ENCODE peak calls at places on chromosomes 11 and 22, in six cellular contexts. S is H1, X is stomach, L is sigmoid colon, P is transverse colon, Y is HCT116. A is an unnamed sample.

GRCh38 chr22:25447689-25448434 is 116.6 kb upstream of the GRK3 start:
- DNase-seq in S (peak; percentile 53), X (peak; percentile 93), L (peak; percentile 92), P (peak; percentile 92), Y (peak; percentile 71), A (peak; percentile 91)

GRCh38 chr11:130585545-130585944 is 137.1 kb downstream of the ADAMTS15 start:
- DNase-seq in S (no peak), X (no peak), L (no peak), P (no peak), Y (no peak), A (no peak)

GRCh38 chr11:72222106-72222891 is 2.3 kb upstream of the INPPL1 start:
- DNase-seq in S (no peak), X (peak; percentile 18), L (no peak), P (no peak), Y (no peak), A (no peak)

GRCh38 chr11:78714539-78714938 is 139.9 kb upstream of the NARS2 start:
- DNase-seq in S (no peak), X (no peak), L (no peak), P (peak; percentile 9), Y (no peak), A (no peak)

GRCh38 chr11:69010964-69011623 is 2.0 kb downstream of the MRGPRF start:
- DNase-seq in S (peak; percentile 38), X (peak; percentile 81), L (peak; percentile 97), P (peak; percentile 78), Y (peak; percentile 47), A (no peak)

GRCh38 chr22:44063462-44064371 is 39.6 kb downstream of the PARVB start:
- DNase-seq in S (no peak), X (no peak), L (no peak), P (no peak), Y (no peak), A (no peak)

GRCh38 chr11:58938398-58938797 is 890 bp upstream of the GLYATL1 start:
- DNase-seq in S (no peak), X (no peak), L (no peak), P (no peak), Y (no peak), A (no peak)

GRCh38 chr22:49103314-49104052 is 724.2 kb downstream of the BRD1 start:
- DNase-seq in S (no peak), X (no peak), L (peak; percentile 41), P (no peak), Y (no peak), A (no peak)

GRCh38 chr11:119490253-119491006 is 67.5 kb upstream of the THY1 start:
- DNase-seq in S (no peak), X (no peak), L (peak; percentile 50), P (no peak), Y (no peak), A (no peak)

GRCh38 chr11:126468102-126468521 is 112.6 kb downstream of the ST3GAL4 start:
- DNase-seq in S (no peak), X (no peak), L (no peak), P (no peak), Y (no peak), A (no peak)

GRCh38 chr11:129323896-129324522 is 51.6 kb upstream of the BARX2 start:
- DNase-seq in S (no peak), X (peak; percentile 43), L (peak; percentile 71), P (peak; percentile 27), Y (no peak), A (no peak)

GRCh38 chr22:26835929-26836528 is 178.6 kb downstream of the MIAT start:
- DNase-seq in S (peak; percentile 78), X (peak; percentile 36), L (no peak), P (peak; percentile 44), Y (peak; percentile 33), A (peak; percentile 25)

GRCh38 chr11:86743223-86744118 is 56.9 kb upstream of the PRSS23 start:
- DNase-seq in S (no peak), X (peak; percentile 42), L (peak; percentile 88), P (peak; percentile 26), Y (peak; percentile 95), A (no peak)

GRCh38 chr11:125945011-125945796 is 640 bp upstream of the VSIG10L2 start:
- DNase-seq in S (no peak), X (no peak), L (no peak), P (no peak), Y (no peak), A (no peak)

DNA sequence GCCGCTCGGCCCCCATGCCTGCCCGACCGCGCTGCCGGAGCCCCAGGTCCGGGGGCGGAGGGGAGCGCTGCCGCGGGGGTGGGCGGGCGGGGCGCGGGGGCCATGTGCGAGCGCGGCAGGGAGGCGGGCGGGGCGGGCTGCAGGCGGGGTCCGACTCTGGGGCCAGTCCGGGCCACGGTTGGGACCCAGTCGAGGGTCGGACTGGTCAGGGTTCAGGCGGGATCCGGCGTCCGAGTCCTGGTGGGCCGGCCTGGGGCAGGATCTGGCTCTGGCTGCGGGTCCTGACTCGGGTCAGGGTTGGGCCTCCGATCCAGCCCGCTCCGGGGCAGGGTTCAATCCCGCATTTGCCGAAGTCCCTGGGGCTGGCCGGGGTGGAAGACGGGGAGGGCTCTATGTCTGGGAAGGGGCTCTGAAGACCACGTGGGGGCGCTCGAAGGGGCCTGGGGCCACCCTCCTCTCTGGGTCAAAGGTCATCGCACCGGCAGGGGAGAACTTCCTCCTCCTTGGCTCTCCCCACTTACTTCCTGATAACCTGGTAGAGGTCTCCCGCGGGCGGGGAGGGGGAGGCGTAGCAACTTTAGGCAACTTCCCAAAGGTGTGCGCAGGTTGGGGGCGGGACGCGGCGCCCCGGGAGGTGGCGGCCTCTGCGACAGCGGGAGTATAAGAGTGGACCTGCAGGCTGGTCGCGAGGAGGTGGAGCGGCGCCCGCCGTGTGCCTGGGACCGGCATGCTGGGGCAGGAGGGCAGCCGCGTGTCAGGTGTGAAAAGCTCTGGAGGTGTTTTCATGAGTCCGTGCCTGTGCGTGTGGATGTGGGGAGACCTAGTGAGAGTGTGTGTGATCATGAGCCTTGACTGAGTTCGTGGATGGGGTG is 603 bp downstream of the ESRRA start:
- DNase-seq in S (no peak), X (peak; percentile 89), L (peak; percentile 85), P (peak; percentile 89), Y (peak; percentile 39), A (no peak)
- TF ChIP-seq POLR2A in S (peak; percentile 37), X (no peak), L (no peak), P (peak; percentile 74), Y (peak; percentile 85), A (peak; percentile 58)

GRCh38 chr11:33135216-33135615 is 26.1 kb downstream of the CSTF3 start:
- DNase-seq in S (no peak), X (no peak), L (no peak), P (no peak), Y (no peak), A (no peak)

GRCh38 chr11:33133761-33134160 is 27.5 kb downstream of the CSTF3 start:
- DNase-seq in S (no peak), X (no peak), L (no peak), P (no peak), Y (no peak), A (no peak)

GRCh38 chr11:33128739-33129138 is 32.5 kb downstream of the CSTF3 start:
- DNase-seq in S (no peak), X (no peak), L (no peak), P (no peak), Y (no peak), A (no peak)

GRCh38 chr11:33135768-33136443 is 25.4 kb downstream of the CSTF3 start:
- DNase-seq in S (no peak), X (no peak), L (no peak), P (no peak), Y (no peak), A (no peak)

DNA sequence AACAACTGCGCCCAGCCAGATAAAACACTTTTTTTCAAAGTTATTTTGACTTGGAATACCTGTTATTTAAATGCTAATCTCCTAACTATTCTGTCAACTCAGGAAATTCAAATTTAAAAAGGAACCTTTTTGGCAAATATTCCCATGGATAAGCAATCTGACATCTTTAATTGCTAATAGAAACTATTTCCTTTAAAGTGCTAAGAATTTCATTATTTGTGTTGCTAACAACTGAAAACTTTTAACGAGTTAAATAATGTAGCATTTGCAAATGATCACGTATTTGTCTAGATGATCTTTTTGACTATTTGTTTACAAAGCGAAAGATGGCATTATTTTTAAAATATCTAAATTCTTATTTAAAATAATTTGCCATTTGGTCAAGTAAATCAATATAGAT is 28.8 kb downstream of the CSTF3 start:
- DNase-seq in S (no peak), X (no peak), L (no peak), P (no peak), Y (no peak), A (no peak)
- TF ChIP-seq POLR2AphosphoS5 in S (no peak), X (no peak), L (no peak), P (no peak), Y (no peak), A (no peak)

GRCh38 chr11:120509346-120510053 is 2.0 kb upstream of the GRIK4 start:
- DNase-seq in S (no peak), X (no peak), L (no peak), P (no peak), Y (no peak), A (no peak)
- TF ChIP-seq POLR2A in S (no peak), X (no peak), L (no peak), P (no peak), Y (no peak), A (no peak)

GRCh38 chr11:45900916-45901617 is 6.0 kb downstream of the FREY1 start:
- DNase-seq in S (no peak), X (no peak), L (peak; percentile 81), P (no peak), Y (no peak), A (no peak)

GRCh38 chr11:45899086-45899447 is 8.0 kb downstream of the FREY1 start:
- DNase-seq in S (no peak), X (no peak), L (no peak), P (no peak), Y (no peak), A (no peak)

GRCh38 chr11:45897556-45897955 is 9.5 kb downstream of the FREY1 start:
- DNase-seq in S (no peak), X (no peak), L (no peak), P (no peak), Y (no peak), A (no peak)

GRCh38 chr11:45901646-45902045 is 5.4 kb downstream of the FREY1 start:
- DNase-seq in S (no peak), X (no peak), L (no peak), P (no peak), Y (no peak), A (no peak)

DNA sequence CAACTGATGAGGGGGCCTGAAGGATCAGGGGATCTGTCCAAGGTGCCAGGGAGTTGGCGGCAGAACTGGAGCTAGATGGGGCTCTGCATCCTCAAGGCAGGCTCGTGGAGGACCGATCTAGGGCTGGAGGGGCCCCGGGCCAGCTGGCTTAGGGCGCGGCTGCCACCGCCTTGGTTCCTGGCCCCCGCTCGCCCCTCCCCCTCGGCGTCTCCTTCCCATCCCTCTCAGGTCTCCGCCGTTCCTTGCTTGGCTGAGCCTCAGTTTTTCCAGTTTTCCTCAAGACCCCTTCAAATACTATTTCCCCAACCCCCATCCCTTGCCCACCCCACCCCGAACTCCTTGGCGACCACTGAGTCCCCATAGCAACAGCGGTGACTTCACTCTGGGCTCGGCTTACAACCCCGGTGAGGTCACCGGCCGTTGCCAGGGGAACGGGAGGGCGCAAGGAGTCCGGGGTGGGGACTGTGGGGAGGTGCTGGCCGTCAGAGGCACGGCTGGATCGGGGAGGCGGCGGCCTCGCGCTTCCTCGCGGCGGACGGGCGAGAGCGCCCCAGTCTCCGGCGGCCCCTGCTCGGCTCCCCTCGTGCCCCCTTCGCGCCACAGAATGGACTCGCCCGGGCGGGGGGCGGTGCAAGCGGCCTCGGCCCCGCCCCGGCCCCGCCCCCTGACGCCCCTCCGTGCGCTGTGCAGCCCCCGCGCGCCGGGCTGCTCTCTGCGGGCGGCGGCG is 7.5 kb downstream of the FREY1 start:
- DNase-seq in S (peak; percentile 72), X (peak; percentile 79), L (peak; percentile 94), P (peak; percentile 75), Y (no peak), A (peak; percentile 74)
- TF ChIP-seq POLR2AphosphoS5 in S (no peak), X (no peak), L (no peak), P (no peak), Y (no peak), A (no peak)

A was measured in GM12892.